ENCODE peak calls at places on chromosomes 11 and 22, in four cellular contexts. One of them, this sample, is unnamed.

GRCh38 chr22:39745789-39746188 is 147.8 kb downstream of the ENTHD1 start:
- DNase-seq in NCI-H1092: no peak
- DNase-seq in PC-3: no peak
- DNase-seq in effector memory CD4-positive, alpha-beta T cell: no peak
- DNase-seq in this sample: no peak

GRCh38 chr11:102269927-102270326 is 47.4 kb upstream of the BIRC3 start:
- DNase-seq in NCI-H1092: no peak
- DNase-seq in PC-3: peak
- DNase-seq in effector memory CD4-positive, alpha-beta T cell: no peak
- DNase-seq in this sample: no peak

GRCh38 chr11:69115586-69116560 is 39.9 kb upstream of the SMIM38 start:
- DNase-seq in NCI-H1092: no peak
- DNase-seq in PC-3: peak
- DNase-seq in effector memory CD4-positive, alpha-beta T cell: no peak
- DNase-seq in this sample: no peak

GRCh38 chr11:68269414-68270081 is 2.2 kb downstream of the C11orf24 start:
- DNase-seq in NCI-H1092: no peak
- DNase-seq in PC-3: peak
- DNase-seq in effector memory CD4-positive, alpha-beta T cell: no peak
- DNase-seq in this sample: no peak

GRCh38 chr11:2137202-2138071 is 1.8 kb downstream of the IGF2 start:
- DNase-seq in NCI-H1092: no peak
- DNase-seq in PC-3: peak
- DNase-seq in effector memory CD4-positive, alpha-beta T cell: no peak
- DNase-seq in this sample: no peak

GRCh38 chr11:43987384-43988039 is 45.1 kb downstream of the C11orf96 start:
- DNase-seq in NCI-H1092: no peak
- DNase-seq in PC-3: peak
- DNase-seq in effector memory CD4-positive, alpha-beta T cell: no peak
- DNase-seq in this sample: no peak

GRCh38 chr22:50057868-50058311 is at the start of gene TTLL8:
- DNase-seq in NCI-H1092: no peak
- DNase-seq in PC-3: no peak
- DNase-seq in effector memory CD4-positive, alpha-beta T cell: no peak
- DNase-seq in this sample: no peak

GRCh38 chr22:36366291-36366708 is 21.5 kb downstream of the MYH9 start:
- DNase-seq in NCI-H1092: no peak
- DNase-seq in PC-3: no peak
- DNase-seq in effector memory CD4-positive, alpha-beta T cell: peak
- DNase-seq in this sample: no peak

GRCh38 chr11:60887531-60887930 is 18.9 kb downstream of the PRPF19 start:
- DNase-seq in NCI-H1092: peak
- DNase-seq in PC-3: peak
- DNase-seq in effector memory CD4-positive, alpha-beta T cell: no peak
- DNase-seq in this sample: peak

GRCh38 chr22:31350410-31350863 is 4.3 kb upstream of the PATZ1 start:
- DNase-seq in NCI-H1092: peak
- DNase-seq in PC-3: no peak
- DNase-seq in effector memory CD4-positive, alpha-beta T cell: no peak
- DNase-seq in this sample: peak

GRCh38 chr11:27370374-27370773 is 7.4 kb upstream of the CCDC34 start:
- DNase-seq in NCI-H1092: no peak
- DNase-seq in PC-3: no peak
- DNase-seq in effector memory CD4-positive, alpha-beta T cell: no peak
- DNase-seq in this sample: no peak

GRCh38 chr11:68214173-68215086 is 1.3 kb upstream of the KMT5B start:
- DNase-seq in NCI-H1092: no peak
- DNase-seq in PC-3: no peak
- DNase-seq in effector memory CD4-positive, alpha-beta T cell: no peak
- DNase-seq in this sample: no peak

GRCh38 chr11:92948116-92948515 is 21.3 kb upstream of the MTNR1B start:
- DNase-seq in NCI-H1092: no peak
- DNase-seq in PC-3: no peak
- DNase-seq in effector memory CD4-positive, alpha-beta T cell: no peak
- DNase-seq in this sample: no peak

GRCh38 chr11:128415539-128415938 is 171.8 kb downstream of the ETS1 start:
- DNase-seq in NCI-H1092: no peak
- DNase-seq in PC-3: no peak
- DNase-seq in effector memory CD4-positive, alpha-beta T cell: no peak
- DNase-seq in this sample: no peak

GRCh38 chr11:12623869-12624268 is 50.4 kb upstream of the TEAD1 start:
- DNase-seq in NCI-H1092: no peak
- DNase-seq in PC-3: no peak
- DNase-seq in effector memory CD4-positive, alpha-beta T cell: no peak
- DNase-seq in this sample: no peak

GRCh38 chr11:98137437-98137836 is 883.3 kb upstream of the CNTN5 start:
- DNase-seq in NCI-H1092: no peak
- DNase-seq in PC-3: no peak
- DNase-seq in effector memory CD4-positive, alpha-beta T cell: no peak
- DNase-seq in this sample: no peak

GRCh38 chr22:28795932-28796856 is 4.2 kb downstream of the XBP1 start:
- DNase-seq in NCI-H1092: no peak
- DNase-seq in PC-3: no peak
- DNase-seq in effector memory CD4-positive, alpha-beta T cell: no peak
- DNase-seq in this sample: no peak

GRCh38 chr22:37675930-37676571 is 615 bp downstream of the LGALS1 start:
- DNase-seq in NCI-H1092: no peak
- DNase-seq in PC-3: peak
- DNase-seq in effector memory CD4-positive, alpha-beta T cell: no peak
- DNase-seq in this sample: no peak

GRCh38 chr11:44403176-44403575 is 93.2 kb upstream of the ALX4 start:
- DNase-seq in NCI-H1092: no peak
- DNase-seq in PC-3: no peak
- DNase-seq in effector memory CD4-positive, alpha-beta T cell: no peak
- DNase-seq in this sample: no peak

GRCh38 chr11:94934362-94934761 is 39.0 kb downstream of the CWC15 start:
- DNase-seq in NCI-H1092: no peak
- DNase-seq in PC-3: no peak
- DNase-seq in effector memory CD4-positive, alpha-beta T cell: no peak
- DNase-seq in this sample: no peak

GRCh38 chr22:50268655-50269113 is 1.5 kb downstream of the MAPK11 start:
- DNase-seq in NCI-H1092: no peak
- DNase-seq in PC-3: no peak
- DNase-seq in effector memory CD4-positive, alpha-beta T cell: no peak
- DNase-seq in this sample: no peak

GRCh38 chr11:15624701-15625100 is 510.0 kb downstream of the INSC start:
- DNase-seq in NCI-H1092: no peak
- DNase-seq in PC-3: no peak
- DNase-seq in effector memory CD4-positive, alpha-beta T cell: no peak
- DNase-seq in this sample: no peak

GRCh38 chr22:35841907-35842518 is 124.3 kb downstream of the APOL5 start:
- DNase-seq in NCI-H1092: no peak
- DNase-seq in PC-3: no peak
- DNase-seq in effector memory CD4-positive, alpha-beta T cell: no peak
- DNase-seq in this sample: no peak

GRCh38 chr11:43738600-43739409 is 58.3 kb downstream of the HSD17B12 start:
- DNase-seq in NCI-H1092: no peak
- DNase-seq in PC-3: peak
- DNase-seq in effector memory CD4-positive, alpha-beta T cell: no peak
- DNase-seq in this sample: peak

GRCh38 chr11:103953797-103954495 is 82.5 kb upstream of the DDI1 start:
- DNase-seq in NCI-H1092: no peak
- DNase-seq in PC-3: no peak
- DNase-seq in effector memory CD4-positive, alpha-beta T cell: no peak
- DNase-seq in this sample: no peak